ENCODE peak calls at places on chromosomes 13 and 19, in nine cellular contexts. One of them, this sample, is unnamed.
A peak's percentile ranks its signal among the peaks of the same experiment; 100 is the strongest.

GRCh38 chr19:7849631-7850428 is 19.8 kb downstream of the EVI5L start:
- DNase-seq in cardiac muscle cell: no peak
- DNase-seq in breast epithelium: no peak
- DNase-seq in fibroblast of lung: no peak
- DNase-seq in pancreas: no peak
- DNase-seq in Peyer's patch: peak; percentile 34
- DNase-seq in mucosa of descending colon: no peak
- DNase-seq in HCT116: no peak
- DNase-seq in osteoblast: peak; percentile 88
- DNase-seq in this sample: no peak

GRCh38 chr19:46741447-46741846 is 4.4 kb upstream of the FKRP start:
- DNase-seq in fibroblast of lung: no peak
- DNase-seq in HCT116: no peak
- DNase-seq in mucosa of descending colon: no peak
- DNase-seq in breast epithelium: no peak
- DNase-seq in osteoblast: peak; percentile 13
- DNase-seq in cardiac muscle cell: no peak
- DNase-seq in Peyer's patch: no peak
- DNase-seq in pancreas: no peak
- DNase-seq in this sample: no peak

GRCh38 chr19:18941628-18942354 is 774 bp upstream of the HOMER3 start:
- DNase-seq in osteoblast: peak; percentile 73
- DNase-seq in cardiac muscle cell: no peak
- DNase-seq in fibroblast of lung: no peak
- DNase-seq in HCT116: no peak
- DNase-seq in breast epithelium: no peak
- DNase-seq in pancreas: no peak
- DNase-seq in mucosa of descending colon: no peak
- DNase-seq in Peyer's patch: no peak
- DNase-seq in this sample: no peak

GRCh38 chr19:40223135-40223822 is 3.2 kb downstream of the CCNP start:
- DNase-seq in fibroblast of lung: no peak
- DNase-seq in breast epithelium: no peak
- DNase-seq in pancreas: no peak
- DNase-seq in Peyer's patch: peak; percentile 68
- DNase-seq in mucosa of descending colon: no peak
- DNase-seq in cardiac muscle cell: no peak
- DNase-seq in osteoblast: peak; percentile 42
- DNase-seq in HCT116: no peak
- DNase-seq in this sample: no peak

GRCh38 chr13:21696865-21697448 is 26.1 kb downstream of the FGF9 start:
- DNase-seq in Peyer's patch: no peak
- DNase-seq in pancreas: no peak
- DNase-seq in breast epithelium: no peak
- DNase-seq in cardiac muscle cell: no peak
- DNase-seq in osteoblast: no peak
- DNase-seq in mucosa of descending colon: no peak
- DNase-seq in fibroblast of lung: no peak
- DNase-seq in HCT116: no peak
- DNase-seq in this sample: no peak

GRCh38 chr13:106471957-106472543 is 63.4 kb downstream of the EFNB2 start:
- DNase-seq in breast epithelium: no peak
- DNase-seq in fibroblast of lung: peak; percentile 96
- DNase-seq in cardiac muscle cell: peak; percentile 84
- DNase-seq in osteoblast: peak; percentile 98
- DNase-seq in HCT116: peak; percentile 95
- DNase-seq in Peyer's patch: peak; percentile 75
- DNase-seq in mucosa of descending colon: peak; percentile 62
- DNase-seq in pancreas: no peak
- DNase-seq in this sample: no peak

GRCh38 chr19:55690769-55691545 is 15.9 kb downstream of the EPN1 start:
- DNase-seq in cardiac muscle cell: no peak
- DNase-seq in osteoblast: peak; percentile 87
- DNase-seq in breast epithelium: no peak
- DNase-seq in pancreas: no peak
- DNase-seq in mucosa of descending colon: no peak
- DNase-seq in HCT116: no peak
- DNase-seq in fibroblast of lung: no peak
- DNase-seq in Peyer's patch: no peak
- DNase-seq in this sample: no peak

GRCh38 chr19:35295792-35296462 is 4.0 kb downstream of the MAG start:
- DNase-seq in breast epithelium: no peak
- DNase-seq in Peyer's patch: no peak
- DNase-seq in osteoblast: peak; percentile 48
- DNase-seq in fibroblast of lung: no peak
- DNase-seq in HCT116: no peak
- DNase-seq in mucosa of descending colon: peak; percentile 60
- DNase-seq in pancreas: no peak
- DNase-seq in cardiac muscle cell: no peak
- DNase-seq in this sample: peak; percentile 92

GRCh38 chr13:76758738-76759137 is 127.5 kb downstream of the KCTD12 start:
- DNase-seq in fibroblast of lung: no peak
- DNase-seq in pancreas: no peak
- DNase-seq in mucosa of descending colon: no peak
- DNase-seq in HCT116: no peak
- DNase-seq in cardiac muscle cell: no peak
- DNase-seq in osteoblast: no peak
- DNase-seq in breast epithelium: no peak
- DNase-seq in Peyer's patch: no peak
- DNase-seq in this sample: no peak

GRCh38 chr19:53624776-53625540 is 6.8 kb upstream of the DPRX start:
- DNase-seq in pancreas: no peak
- DNase-seq in breast epithelium: no peak
- DNase-seq in Peyer's patch: no peak
- DNase-seq in cardiac muscle cell: no peak
- DNase-seq in fibroblast of lung: no peak
- DNase-seq in HCT116: no peak
- DNase-seq in mucosa of descending colon: no peak
- DNase-seq in osteoblast: no peak
- DNase-seq in this sample: no peak

GRCh38 chr13:112574476-112575294 is 13.3 kb downstream of the TUBGCP3 start:
- DNase-seq in Peyer's patch: no peak
- DNase-seq in breast epithelium: no peak
- DNase-seq in osteoblast: no peak
- DNase-seq in pancreas: no peak
- DNase-seq in mucosa of descending colon: no peak
- DNase-seq in HCT116: no peak
- DNase-seq in fibroblast of lung: no peak
- DNase-seq in cardiac muscle cell: no peak
- DNase-seq in this sample: no peak

GRCh38 chr19:6056801-6057650 is 53.3 kb downstream of the RFX2 start:
- DNase-seq in osteoblast: peak; percentile 96
- DNase-seq in fibroblast of lung: peak; percentile 94
- DNase-seq in Peyer's patch: peak; percentile 80
- DNase-seq in HCT116: no peak
- DNase-seq in mucosa of descending colon: peak; percentile 76
- DNase-seq in breast epithelium: peak; percentile 90
- DNase-seq in pancreas: peak; percentile 43
- DNase-seq in cardiac muscle cell: peak; percentile 95
- DNase-seq in this sample: no peak

GRCh38 chr13:100658363-100658762 is 16.2 kb downstream of the TMTC4 start:
- DNase-seq in osteoblast: no peak
- DNase-seq in Peyer's patch: no peak
- DNase-seq in mucosa of descending colon: no peak
- DNase-seq in cardiac muscle cell: no peak
- DNase-seq in HCT116: no peak
- DNase-seq in pancreas: no peak
- DNase-seq in breast epithelium: no peak
- DNase-seq in fibroblast of lung: no peak
- DNase-seq in this sample: peak; percentile 16

GRCh38 chr13:80814541-80814940 is 473.6 kb upstream of the SPRY2 start:
- DNase-seq in breast epithelium: no peak
- DNase-seq in osteoblast: no peak
- DNase-seq in mucosa of descending colon: no peak
- DNase-seq in cardiac muscle cell: peak; percentile 60
- DNase-seq in fibroblast of lung: peak; percentile 37
- DNase-seq in pancreas: no peak
- DNase-seq in Peyer's patch: no peak
- DNase-seq in HCT116: no peak
- DNase-seq in this sample: no peak

GRCh38 chr19:4495471-4495870 is 22.8 kb downstream of the PLIN4 start:
- DNase-seq in Peyer's patch: peak; percentile 65
- DNase-seq in breast epithelium: no peak
- DNase-seq in pancreas: no peak
- DNase-seq in fibroblast of lung: no peak
- DNase-seq in mucosa of descending colon: no peak
- DNase-seq in osteoblast: peak; percentile 84
- DNase-seq in HCT116: peak; percentile 22
- DNase-seq in cardiac muscle cell: no peak
- DNase-seq in this sample: peak; percentile 36

GRCh38 chr13:44818428-44818827 is 170.8 kb downstream of the NUFIP1 start:
- DNase-seq in HCT116: peak; percentile 41
- DNase-seq in osteoblast: no peak
- DNase-seq in mucosa of descending colon: no peak
- DNase-seq in Peyer's patch: no peak
- DNase-seq in fibroblast of lung: no peak
- DNase-seq in cardiac muscle cell: peak; percentile 54
- DNase-seq in pancreas: no peak
- DNase-seq in breast epithelium: no peak
- DNase-seq in this sample: no peak

GRCh38 chr13:28396053-28396452 is 98.9 kb downstream of the FLT1 start:
- DNase-seq in breast epithelium: no peak
- DNase-seq in osteoblast: no peak
- DNase-seq in fibroblast of lung: no peak
- DNase-seq in Peyer's patch: no peak
- DNase-seq in cardiac muscle cell: peak; percentile 35
- DNase-seq in HCT116: no peak
- DNase-seq in pancreas: no peak
- DNase-seq in mucosa of descending colon: no peak
- DNase-seq in this sample: no peak

GRCh38 chr13:113883921-113884804 is 20.3 kb upstream of the GAS6 start:
- DNase-seq in cardiac muscle cell: no peak
- DNase-seq in breast epithelium: no peak
- DNase-seq in HCT116: no peak
- DNase-seq in pancreas: no peak
- DNase-seq in osteoblast: peak; percentile 47
- DNase-seq in fibroblast of lung: no peak
- DNase-seq in Peyer's patch: no peak
- DNase-seq in mucosa of descending colon: no peak
- DNase-seq in this sample: no peak

DNA sequence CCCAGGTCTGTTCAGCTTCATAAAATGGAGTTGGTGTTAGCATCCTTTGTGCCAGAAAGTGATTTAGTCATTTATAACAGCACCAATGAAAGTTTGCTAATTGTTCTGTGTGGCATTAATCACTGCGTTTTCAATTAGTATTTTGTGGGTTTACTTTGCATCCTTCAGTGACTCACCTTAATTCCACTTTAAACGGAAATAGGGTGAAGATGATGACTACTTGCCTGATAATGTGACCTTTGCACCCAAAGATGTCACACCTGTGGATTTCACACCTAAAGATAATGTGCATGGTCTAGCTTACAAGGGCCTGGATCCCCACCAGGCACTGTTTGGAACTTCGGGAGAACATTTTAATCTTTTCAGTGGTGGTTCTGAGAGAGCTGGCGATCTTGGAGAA is 15.0 kb downstream of the GPATCH1 start:
- DNase-seq in fibroblast of lung: no peak
- DNase-seq in HCT116: no peak
- DNase-seq in osteoblast: peak; percentile 15
- DNase-seq in cardiac muscle cell: no peak
- DNase-seq in pancreas: no peak
- DNase-seq in Peyer's patch: no peak
- DNase-seq in mucosa of descending colon: no peak
- DNase-seq in breast epithelium: no peak
- DNase-seq in this sample: no peak
- H3K4me1 ChIP-seq in fibroblast of lung: no peaks in the 10 kb centered on the region
- H3K4me1 ChIP-seq in HCT116: peaks cover 40% of the 10 kb centered on the region
- H3K4me1 ChIP-seq in osteoblast: no peaks in the 10 kb centered on the region
- H3K4me1 ChIP-seq in cardiac muscle cell: no peaks in the 10 kb centered on the region
- H3K4me1 ChIP-seq in pancreas: no peaks in the 10 kb centered on the region
- H3K4me1 ChIP-seq in Peyer's patch: no peaks in the 10 kb centered on the region
- H3K4me1 ChIP-seq in mucosa of descending colon: no peaks in the 10 kb centered on the region
- H3K4me1 ChIP-seq in breast epithelium: no peaks in the 10 kb centered on the region
- H3K4me1 ChIP-seq in this sample: no peaks in the 10 kb centered on the region

GRCh38 chr19:34120846-34121639 is 51.3 kb upstream of the LSM14A start:
- DNase-seq in HCT116: peak; percentile 43
- DNase-seq in Peyer's patch: no peak
- DNase-seq in pancreas: no peak
- DNase-seq in mucosa of descending colon: no peak
- DNase-seq in breast epithelium: no peak
- DNase-seq in cardiac muscle cell: peak; percentile 72
- DNase-seq in osteoblast: peak; percentile 87
- DNase-seq in fibroblast of lung: peak; percentile 34
- DNase-seq in this sample: peak; percentile 59
- TF ChIP-seq CTCF in HCT116: peak; percentile 77
- TF ChIP-seq CTCF in Peyer's patch: no peak
- TF ChIP-seq CTCF in pancreas: peak; percentile 60
- TF ChIP-seq CTCF in mucosa of descending colon: peak; percentile 45
- TF ChIP-seq CTCF in breast epithelium: no peak
- TF ChIP-seq CTCF in cardiac muscle cell: peak; percentile 92
- TF ChIP-seq CTCF in osteoblast: peak; percentile 90
- TF ChIP-seq CTCF in fibroblast of lung: peak; percentile 91
- TF ChIP-seq CTCF in this sample: peak; percentile 89

GRCh38 chr19:13884726-13885591 is 8.0 kb downstream of the NANOS3 start:
- DNase-seq in osteoblast: peak; percentile 73
- DNase-seq in mucosa of descending colon: peak; percentile 86
- DNase-seq in fibroblast of lung: no peak
- DNase-seq in HCT116: no peak
- DNase-seq in breast epithelium: peak; percentile 76
- DNase-seq in Peyer's patch: peak; percentile 79
- DNase-seq in cardiac muscle cell: no peak
- DNase-seq in pancreas: peak; percentile 96
- DNase-seq in this sample: no peak
- H3K4me1 ChIP-seq in osteoblast: peaks cover 27% of the 10 kb centered on the region
- H3K4me1 ChIP-seq in mucosa of descending colon: peaks cover 62% of the 10 kb centered on the region
- H3K4me1 ChIP-seq in fibroblast of lung: peaks cover 14% of the 10 kb centered on the region
- H3K4me1 ChIP-seq in HCT116: peaks cover 35% of the 10 kb centered on the region
- H3K4me1 ChIP-seq in breast epithelium: peaks cover 8% of the 10 kb centered on the region
- H3K4me1 ChIP-seq in Peyer's patch: peaks cover 26% of the 10 kb centered on the region
- H3K4me1 ChIP-seq in cardiac muscle cell: peaks cover 19% of the 10 kb centered on the region
- H3K4me1 ChIP-seq in pancreas: peaks cover 16% of the 10 kb centered on the region
- H3K4me1 ChIP-seq in this sample: peaks cover 36% of the 10 kb centered on the region

GRCh38 chr19:10516064-10516385 is 1.2 kb downstream of the S1PR5 start:
- DNase-seq in cardiac muscle cell: no peak
- DNase-seq in fibroblast of lung: no peak
- DNase-seq in pancreas: no peak
- DNase-seq in HCT116: no peak
- DNase-seq in osteoblast: peak; percentile 61
- DNase-seq in mucosa of descending colon: no peak
- DNase-seq in breast epithelium: no peak
- DNase-seq in Peyer's patch: no peak
- DNase-seq in this sample: no peak

GRCh38 chr19:10516671-10517286 is 468 bp downstream of the S1PR5 start:
- DNase-seq in osteoblast: peak; percentile 92
- DNase-seq in mucosa of descending colon: no peak
- DNase-seq in HCT116: no peak
- DNase-seq in fibroblast of lung: no peak
- DNase-seq in breast epithelium: no peak
- DNase-seq in pancreas: no peak
- DNase-seq in cardiac muscle cell: no peak
- DNase-seq in Peyer's patch: no peak
- DNase-seq in this sample: no peak

GRCh38 chr19:10513223-10513622 is 4.0 kb downstream of the S1PR5 start:
- DNase-seq in cardiac muscle cell: no peak
- DNase-seq in breast epithelium: no peak
- DNase-seq in osteoblast: no peak
- DNase-seq in HCT116: no peak
- DNase-seq in mucosa of descending colon: no peak
- DNase-seq in pancreas: no peak
- DNase-seq in Peyer's patch: no peak
- DNase-seq in fibroblast of lung: no peak
- DNase-seq in this sample: no peak

GRCh38 chr19:10517361-10517759 is at the start of gene S1PR5:
- DNase-seq in breast epithelium: no peak
- DNase-seq in cardiac muscle cell: no peak
- DNase-seq in osteoblast: peak; percentile 89
- DNase-seq in mucosa of descending colon: no peak
- DNase-seq in pancreas: peak; percentile 59
- DNase-seq in fibroblast of lung: no peak
- DNase-seq in HCT116: no peak
- DNase-seq in Peyer's patch: no peak
- DNase-seq in this sample: no peak

GRCh38 chr19:10514211-10515145 is 2.8 kb downstream of the S1PR5 start:
- DNase-seq in fibroblast of lung: no peak
- DNase-seq in HCT116: no peak
- DNase-seq in cardiac muscle cell: no peak
- DNase-seq in pancreas: no peak
- DNase-seq in Peyer's patch: no peak
- DNase-seq in breast epithelium: no peak
- DNase-seq in osteoblast: no peak
- DNase-seq in mucosa of descending colon: no peak
- DNase-seq in this sample: no peak
- TF ChIP-seq CTCF in fibroblast of lung: no peak
- TF ChIP-seq CTCF in HCT116: no peak
- TF ChIP-seq CTCF in cardiac muscle cell: no peak
- TF ChIP-seq CTCF in pancreas: no peak
- TF ChIP-seq CTCF in Peyer's patch: no peak
- TF ChIP-seq CTCF in breast epithelium: no peak
- TF ChIP-seq CTCF in osteoblast: no peak
- TF ChIP-seq CTCF in mucosa of descending colon: no peak
- TF ChIP-seq CTCF in this sample: no peak